ENCODE peak calls at places on chromosomes 2 and 18, in seven cellular contexts. One of them, this sample, is unnamed.

GRCh38 chr2:147451131-147451530 is 393.7 kb upstream of the ACVR2A start:
- DNase-seq in GM12878: no peak
- DNase-seq in HepG2: no peak
- DNase-seq in H1: no peak
- DNase-seq in A549: no peak
- DNase-seq in IMR-90: no peak
- DNase-seq in K562: no peak
- DNase-seq in this sample: no peak

GRCh38 chr2:149169653-149170052 is 131.2 kb downstream of the LYPD6B start:
- DNase-seq in GM12878: no peak
- DNase-seq in K562: no peak
- DNase-seq in HepG2: no peak
- DNase-seq in H1: no peak
- DNase-seq in IMR-90: no peak
- DNase-seq in A549: no peak
- DNase-seq in this sample: no peak

GRCh38 chr2:182870227-182870626 is 3.8 kb upstream of the FRZB start:
- DNase-seq in GM12878: no peak
- DNase-seq in HepG2: peak
- DNase-seq in H1: peak
- DNase-seq in IMR-90: no peak
- DNase-seq in K562: peak
- DNase-seq in A549: peak
- DNase-seq in this sample: no peak

GRCh38 chr18:50143295-50143694 is 51.7 kb downstream of the MYO5B start:
- DNase-seq in IMR-90: no peak
- DNase-seq in K562: no peak
- DNase-seq in A549: no peak
- DNase-seq in H1: no peak
- DNase-seq in GM12878: no peak
- DNase-seq in HepG2: no peak
- DNase-seq in this sample: no peak

GRCh38 chr18:10558243-10558966 is 32.6 kb downstream of the NAPG start:
- DNase-seq in H1: no peak
- DNase-seq in HepG2: no peak
- DNase-seq in K562: no peak
- DNase-seq in IMR-90: no peak
- DNase-seq in A549: no peak
- DNase-seq in GM12878: no peak
- DNase-seq in this sample: no peak

GRCh38 chr2:40451926-40452605 is at the start of gene SLC8A1:
- DNase-seq in K562: no peak
- DNase-seq in HepG2: no peak
- DNase-seq in A549: peak
- DNase-seq in H1: no peak
- DNase-seq in IMR-90: peak
- DNase-seq in GM12878: no peak
- DNase-seq in this sample: peak

GRCh38 chr2:203623616-203624015 is 82.8 kb upstream of the CD28 start:
- DNase-seq in IMR-90: peak
- DNase-seq in K562: no peak
- DNase-seq in GM12878: no peak
- DNase-seq in H1: no peak
- DNase-seq in A549: no peak
- DNase-seq in HepG2: no peak
- DNase-seq in this sample: no peak

GRCh38 chr2:239751719-239752355 is 273.3 kb downstream of the NDUFA10 start:
- DNase-seq in IMR-90: no peak
- DNase-seq in HepG2: no peak
- DNase-seq in A549: no peak
- DNase-seq in K562: no peak
- DNase-seq in GM12878: no peak
- DNase-seq in H1: no peak
- DNase-seq in this sample: no peak

GRCh38 chr2:107529146-107529545 is 297.5 kb upstream of the RGPD4 start:
- DNase-seq in GM12878: no peak
- DNase-seq in K562: no peak
- DNase-seq in IMR-90: no peak
- DNase-seq in H1: no peak
- DNase-seq in HepG2: no peak
- DNase-seq in A549: no peak
- DNase-seq in this sample: peak

GRCh38 chr18:6482198-6482977 is 67.7 kb upstream of the L3MBTL4 start:
- DNase-seq in A549: peak
- DNase-seq in IMR-90: peak
- DNase-seq in K562: peak
- DNase-seq in H1: peak
- DNase-seq in HepG2: peak
- DNase-seq in GM12878: no peak
- DNase-seq in this sample: peak

GRCh38 chr2:6986894-6987487 is 69.8 kb downstream of the RNF144A start:
- DNase-seq in A549: no peak
- DNase-seq in GM12878: no peak
- DNase-seq in IMR-90: no peak
- DNase-seq in H1: no peak
- DNase-seq in K562: no peak
- DNase-seq in HepG2: peak
- DNase-seq in this sample: no peak

GRCh38 chr18:35283923-35284794 is 5.9 kb downstream of the ZSCAN30 start:
- DNase-seq in GM12878: no peak
- DNase-seq in A549: peak
- DNase-seq in H1: no peak
- DNase-seq in K562: no peak
- DNase-seq in IMR-90: no peak
- DNase-seq in HepG2: no peak
- DNase-seq in this sample: no peak

GRCh38 chr2:205145888-205146287 is 536.4 kb upstream of the NRP2 start:
- DNase-seq in HepG2: no peak
- DNase-seq in K562: no peak
- DNase-seq in A549: no peak
- DNase-seq in H1: no peak
- DNase-seq in IMR-90: no peak
- DNase-seq in GM12878: no peak
- DNase-seq in this sample: no peak

GRCh38 chr18:59904051-59904601 is 4.3 kb downstream of the PMAIP1 start:
- DNase-seq in GM12878: no peak
- DNase-seq in A549: no peak
- DNase-seq in HepG2: no peak
- DNase-seq in K562: no peak
- DNase-seq in IMR-90: peak
- DNase-seq in H1: no peak
- DNase-seq in this sample: no peak

GRCh38 chr2:1462984-1463383 is 49.7 kb downstream of the TPO start:
- DNase-seq in GM12878: no peak
- DNase-seq in H1: no peak
- DNase-seq in K562: no peak
- DNase-seq in A549: no peak
- DNase-seq in HepG2: no peak
- DNase-seq in IMR-90: no peak
- DNase-seq in this sample: no peak

GRCh38 chr18:75923169-75923568 is 495.7 kb upstream of the SMIM21 start:
- DNase-seq in A549: peak
- DNase-seq in HepG2: no peak
- DNase-seq in GM12878: no peak
- DNase-seq in K562: no peak
- DNase-seq in IMR-90: peak
- DNase-seq in H1: no peak
- DNase-seq in this sample: no peak

GRCh38 chr2:206984206-206984605 is 44.9 kb downstream of the CPO start:
- DNase-seq in H1: no peak
- DNase-seq in K562: no peak
- DNase-seq in IMR-90: peak
- DNase-seq in GM12878: no peak
- DNase-seq in HepG2: no peak
- DNase-seq in A549: no peak
- DNase-seq in this sample: no peak

GRCh38 chr2:67994716-67995115 is 68.1 kb downstream of the C1D start:
- DNase-seq in A549: no peak
- DNase-seq in K562: no peak
- DNase-seq in GM12878: no peak
- DNase-seq in IMR-90: no peak
- DNase-seq in H1: no peak
- DNase-seq in HepG2: no peak
- DNase-seq in this sample: no peak

GRCh38 chr2:144405313-144405710 is 114.6 kb downstream of the ZEB2 start:
- DNase-seq in K562: no peak
- DNase-seq in A549: no peak
- DNase-seq in GM12878: no peak
- DNase-seq in H1: no peak
- DNase-seq in IMR-90: no peak
- DNase-seq in HepG2: no peak
- DNase-seq in this sample: no peak

GRCh38 chr2:162317910-162318279 is 589 bp downstream of the IFIH1 start:
- DNase-seq in H1: no peak
- DNase-seq in HepG2: no peak
- DNase-seq in K562: no peak
- DNase-seq in IMR-90: no peak
- DNase-seq in A549: peak
- DNase-seq in GM12878: no peak
- DNase-seq in this sample: no peak

GRCh38 chr18:5417342-5417741 is 121.8 kb upstream of the ZBTB14 start:
- DNase-seq in GM12878: no peak
- DNase-seq in A549: no peak
- DNase-seq in HepG2: no peak
- DNase-seq in K562: no peak
- DNase-seq in IMR-90: peak
- DNase-seq in H1: no peak
- DNase-seq in this sample: no peak

GRCh38 chr2:73821669-73822068 is 7.1 kb upstream of the STAMBP start:
- DNase-seq in A549: no peak
- DNase-seq in H1: no peak
- DNase-seq in K562: no peak
- DNase-seq in IMR-90: no peak
- DNase-seq in HepG2: no peak
- DNase-seq in GM12878: no peak
- DNase-seq in this sample: no peak

GRCh38 chr2:174617713-174618112 is 20.1 kb upstream of the WIPF1 start:
- DNase-seq in K562: no peak
- DNase-seq in GM12878: no peak
- DNase-seq in H1: no peak
- DNase-seq in HepG2: no peak
- DNase-seq in IMR-90: no peak
- DNase-seq in A549: no peak
- DNase-seq in this sample: no peak

GRCh38 chr18:74459877-74460276 is 2.8 kb upstream of the DIPK1C start:
- DNase-seq in HepG2: no peak
- DNase-seq in H1: no peak
- DNase-seq in GM12878: no peak
- DNase-seq in K562: peak
- DNase-seq in A549: peak
- DNase-seq in IMR-90: no peak
- DNase-seq in this sample: peak

GRCh38 chr2:197165020-197165419 is 145.6 kb downstream of the ANKRD44 start:
- DNase-seq in H1: no peak
- DNase-seq in IMR-90: no peak
- DNase-seq in HepG2: no peak
- DNase-seq in A549: no peak
- DNase-seq in GM12878: no peak
- DNase-seq in K562: no peak
- DNase-seq in this sample: no peak
- TF ChIP-seq RFX5 in H1: no peak
- TF ChIP-seq RFX5 in IMR-90: no peak
- TF ChIP-seq RFX5 in HepG2: no peak
- TF ChIP-seq RFX5 in A549: no peak
- TF ChIP-seq RFX5 in GM12878: no peak
- TF ChIP-seq RFX5 in K562: no peak
- TF ChIP-seq RFX5 in this sample: no peak

GRCh38 chr2:130372833-130373807 is 17.3 kb downstream of the PTPN18 start:
- DNase-seq in IMR-90: no peak
- DNase-seq in A549: no peak
- DNase-seq in HepG2: no peak
- DNase-seq in K562: no peak
- DNase-seq in H1: no peak
- DNase-seq in GM12878: no peak
- DNase-seq in this sample: no peak

GRCh38 chr2:130373808-130374365 is 18.0 kb downstream of the PTPN18 start:
- DNase-seq in HepG2: no peak
- DNase-seq in GM12878: no peak
- DNase-seq in A549: no peak
- DNase-seq in IMR-90: no peak
- DNase-seq in H1: no peak
- DNase-seq in K562: no peak
- DNase-seq in this sample: no peak

GRCh38 chr2:130375291-130376266 is 19.7 kb downstream of the PTPN18 start:
- DNase-seq in A549: no peak
- DNase-seq in IMR-90: no peak
- DNase-seq in GM12878: no peak
- DNase-seq in HepG2: no peak
- DNase-seq in K562: no peak
- DNase-seq in H1: no peak
- DNase-seq in this sample: no peak

GRCh38 chr2:130376433-130377293 is 20.8 kb downstream of the PTPN18 start:
- DNase-seq in A549: no peak
- DNase-seq in GM12878: peak
- DNase-seq in HepG2: peak
- DNase-seq in IMR-90: no peak
- DNase-seq in K562: no peak
- DNase-seq in H1: no peak
- DNase-seq in this sample: no peak

GRCh38 chr2:130374587-130375290 is 18.9 kb downstream of the PTPN18 start:
- DNase-seq in IMR-90: peak
- DNase-seq in HepG2: no peak
- DNase-seq in GM12878: no peak
- DNase-seq in A549: no peak
- DNase-seq in K562: peak
- DNase-seq in H1: no peak
- DNase-seq in this sample: no peak
- TF ChIP-seq RFX5 in IMR-90: no peak
- TF ChIP-seq RFX5 in HepG2: no peak
- TF ChIP-seq RFX5 in GM12878: no peak
- TF ChIP-seq RFX5 in A549: no peak
- TF ChIP-seq RFX5 in K562: no peak
- TF ChIP-seq RFX5 in H1: no peak
- TF ChIP-seq RFX5 in this sample: no peak

GRCh38 chr2:30201990-30202389 is 29.3 kb upstream of the LBH start:
- DNase-seq in K562: no peak
- DNase-seq in A549: no peak
- DNase-seq in HepG2: no peak
- DNase-seq in H1: no peak
- DNase-seq in GM12878: no peak
- DNase-seq in IMR-90: peak
- DNase-seq in this sample: no peak
- TF ChIP-seq RFX5 in K562: no peak
- TF ChIP-seq RFX5 in A549: no peak
- TF ChIP-seq RFX5 in HepG2: no peak
- TF ChIP-seq RFX5 in H1: no peak
- TF ChIP-seq RFX5 in GM12878: no peak
- TF ChIP-seq RFX5 in IMR-90: no peak
- TF ChIP-seq RFX5 in this sample: no peak

DNA sequence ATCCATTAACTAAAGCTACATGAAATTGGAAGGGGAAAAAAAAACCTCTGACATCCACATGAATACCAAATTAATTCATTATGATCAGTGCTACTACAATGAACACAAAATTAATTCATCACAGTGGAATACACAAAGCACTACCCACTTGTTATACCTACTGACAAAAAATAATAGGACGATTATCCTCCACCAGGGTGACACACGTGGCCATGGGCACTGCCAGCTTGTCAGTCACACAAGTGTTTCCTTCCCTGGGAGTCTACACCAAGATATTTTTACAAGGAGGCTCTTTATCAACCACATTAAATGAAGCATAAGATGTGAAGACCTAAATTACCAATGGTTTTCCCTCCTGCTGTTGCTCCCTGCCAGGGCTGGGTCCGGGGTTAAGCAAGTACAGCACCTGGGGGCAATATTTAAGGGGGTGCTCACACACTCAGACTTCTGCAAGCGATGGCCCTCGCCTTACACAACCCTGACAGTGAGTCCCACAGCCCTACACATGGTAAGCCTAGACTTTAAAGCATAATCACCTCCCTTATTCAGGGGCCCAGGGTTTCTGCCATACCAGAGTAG is 90.1 kb downstream of the TCF4 start:
- DNase-seq in A549: no peak
- DNase-seq in H1: no peak
- DNase-seq in K562: no peak
- DNase-seq in HepG2: no peak
- DNase-seq in IMR-90: no peak
- DNase-seq in GM12878: no peak
- DNase-seq in this sample: no peak
- TF ChIP-seq RFX5 in A549: no peak
- TF ChIP-seq RFX5 in H1: no peak
- TF ChIP-seq RFX5 in K562: no peak
- TF ChIP-seq RFX5 in HepG2: no peak
- TF ChIP-seq RFX5 in IMR-90: no peak
- TF ChIP-seq RFX5 in GM12878: no peak
- TF ChIP-seq RFX5 in this sample: no peak